ENCODE peak calls at places on chromosomes 6 and 20, in nine cellular contexts. P, K, X, C, N, L, W, T and Z are unnamed samples.

GRCh38 chr6:44442235-44442634 is 54.7 kb downstream of the CDC5L start:
- DNase-seq in P (no peak), K (no peak), X (no peak), C (no peak), N (no peak), L (peak), W (no peak), T (no peak), Z (no peak)

GRCh38 chr6:3139090-3139903 is 18.0 kb downstream of the TUBB2A start:
- DNase-seq in P (no peak), K (peak), X (peak), C (no peak), N (no peak), L (peak), W (peak), T (peak), Z (peak)

GRCh38 chr6:33144373-33144772 is 47.9 kb downstream of the COL11A2 start:
- DNase-seq in P (no peak), K (no peak), X (peak), C (no peak), N (no peak), L (no peak), W (peak), T (no peak), Z (no peak)

GRCh38 chr6:105326216-105326615 is 76.7 kb downstream of the PREP start:
- DNase-seq in P (no peak), K (peak), X (peak), C (no peak), N (no peak), L (peak), W (peak), T (no peak), Z (no peak)

GRCh38 chr6:44133003-44133931 is 5.9 kb downstream of the TMEM63B start:
- DNase-seq in P (peak), K (peak), X (peak), C (peak), N (no peak), L (peak), W (peak), T (peak), Z (peak)

GRCh38 chr6:40791004-40791403 is 203.8 kb upstream of the LRFN2 start:
- DNase-seq in P (no peak), K (no peak), X (no peak), C (no peak), N (no peak), L (no peak), W (peak), T (no peak), Z (no peak)

GRCh38 chr6:3522561-3523287 is 65.9 kb upstream of the SLC22A23 start:
- DNase-seq in P (no peak), K (no peak), X (no peak), C (peak), N (no peak), L (no peak), W (peak), T (no peak), Z (no peak)

GRCh38 chr20:54067606-54068174 is 2.7 kb downstream of the BCAS1 start:
- DNase-seq in P (peak), K (no peak), X (peak), C (peak), N (no peak), L (no peak), W (peak), T (no peak), Z (peak)

GRCh38 chr20:4112490-4113420 is 97.4 kb upstream of the RNF24 start:
- DNase-seq in P (peak), K (no peak), X (peak), C (no peak), N (no peak), L (no peak), W (peak), T (peak), Z (peak)

GRCh38 chr6:162119349-162119748 is 608.2 kb downstream of the PRKN start:
- DNase-seq in P (no peak), K (no peak), X (peak), C (no peak), N (no peak), L (no peak), W (peak), T (peak), Z (no peak)

GRCh38 chr20:63351811-63352591 is 9.1 kb downstream of the CHRNA4 start:
- DNase-seq in P (no peak), K (peak), X (no peak), C (no peak), N (no peak), L (peak), W (no peak), T (peak), Z (no peak)

GRCh38 chr20:49567421-49568256 is at the start of gene PTGIS:
- DNase-seq in P (no peak), K (no peak), X (no peak), C (peak), N (no peak), L (no peak), W (no peak), T (no peak), Z (no peak)

GRCh38 chr20:48425776-48426175 is 402.0 kb downstream of the PREX1 start:
- DNase-seq in P (no peak), K (no peak), X (no peak), C (no peak), N (no peak), L (peak), W (no peak), T (no peak), Z (no peak)

GRCh38 chr6:82257088-82257774 is 9.7 kb upstream of the IBTK start:
- DNase-seq in P (no peak), K (no peak), X (no peak), C (no peak), N (no peak), L (peak), W (no peak), T (no peak), Z (no peak)

GRCh38 chr6:151070666-151071065 is 169.1 kb upstream of the AKAP12 start:
- DNase-seq in P (no peak), K (no peak), X (no peak), C (no peak), N (no peak), L (no peak), W (no peak), T (no peak), Z (no peak)

GRCh38 chr20:59830107-59831023 is 103.1 kb downstream of the SYCP2 start:
- DNase-seq in P (no peak), K (peak), X (no peak), C (no peak), N (no peak), L (no peak), W (no peak), T (no peak), Z (no peak)

GRCh38 chr6:18263561-18264337 is 581 bp downstream of the DEK start:
- DNase-seq in P (peak), K (peak), X (peak), C (peak), N (no peak), L (peak), W (no peak), T (peak), Z (peak)

GRCh38 chr6:131581523-131581922 is 8.5 kb downstream of the ARG1 start:
- DNase-seq in P (no peak), K (no peak), X (no peak), C (no peak), N (no peak), L (no peak), W (no peak), T (no peak), Z (no peak)

GRCh38 chr6:111767752-111768430 is 105.4 kb downstream of the FYN start:
- DNase-seq in P (no peak), K (no peak), X (no peak), C (no peak), N (no peak), L (no peak), W (no peak), T (no peak), Z (no peak)

GRCh38 chr6:170229851-170230519 is 60.9 kb downstream of the DLL1 start:
- DNase-seq in P (no peak), K (no peak), X (no peak), C (no peak), N (no peak), L (no peak), W (no peak), T (no peak), Z (no peak)

GRCh38 chr20:11170565-11170964 is 496.8 kb upstream of the JAG1 start:
- DNase-seq in P (no peak), K (no peak), X (no peak), C (no peak), N (no peak), L (no peak), W (no peak), T (no peak), Z (no peak)